ENCODE peak calls at places on chromosomes 5 and 9, in nine cellular contexts. One of them, this sample, is unnamed.

GRCh38 chr9:90219548-90220118 is 423.0 kb downstream of the DIRAS2 start:
- DNase-seq in neural progenitor cell: peak; percentile 76
- DNase-seq in OCI-LY7: peak; percentile 19
- DNase-seq in hepatocyte: peak; percentile 50
- DNase-seq in HCT116: no peak
- DNase-seq in SK-N-SH: no peak
- DNase-seq in GM23338: peak; percentile 75
- DNase-seq in PC-3: peak; percentile 3
- DNase-seq in MM.1S: peak; percentile 43
- DNase-seq in this sample: peak; percentile 0

GRCh38 chr5:172766287-172767104 is 4.5 kb downstream of the DUSP1 start:
- DNase-seq in neural progenitor cell: no peak
- DNase-seq in OCI-LY7: no peak
- DNase-seq in hepatocyte: peak; percentile 71
- DNase-seq in HCT116: no peak
- DNase-seq in SK-N-SH: no peak
- DNase-seq in GM23338: no peak
- DNase-seq in PC-3: peak; percentile 30
- DNase-seq in MM.1S: no peak
- DNase-seq in this sample: peak; percentile 91

GRCh38 chr5:145752947-145753346 is 82.2 kb downstream of the PRELID2 start:
- DNase-seq in neural progenitor cell: peak; percentile 23
- DNase-seq in OCI-LY7: no peak
- DNase-seq in hepatocyte: peak; percentile 14
- DNase-seq in HCT116: no peak
- DNase-seq in SK-N-SH: no peak
- DNase-seq in GM23338: no peak
- DNase-seq in PC-3: no peak
- DNase-seq in MM.1S: no peak
- DNase-seq in this sample: peak; percentile 60

GRCh38 chr5:172901788-172902496 is 57.3 kb upstream of the RPL26L1 start:
- DNase-seq in neural progenitor cell: no peak
- DNase-seq in OCI-LY7: no peak
- DNase-seq in hepatocyte: peak; percentile 63
- DNase-seq in HCT116: no peak
- DNase-seq in SK-N-SH: no peak
- DNase-seq in GM23338: peak; percentile 24
- DNase-seq in PC-3: peak; percentile 46
- DNase-seq in MM.1S: no peak
- DNase-seq in this sample: peak; percentile 74

GRCh38 chr9:92608221-92609141 is 61.5 kb downstream of the IPPK start:
- DNase-seq in neural progenitor cell: no peak
- DNase-seq in OCI-LY7: no peak
- DNase-seq in hepatocyte: no peak
- DNase-seq in HCT116: no peak
- DNase-seq in SK-N-SH: no peak
- DNase-seq in GM23338: no peak
- DNase-seq in PC-3: no peak
- DNase-seq in MM.1S: no peak
- DNase-seq in this sample: peak; percentile 67

GRCh38 chr5:81247441-81247972 is 14.4 kb downstream of the CKMT2 start:
- DNase-seq in neural progenitor cell: peak; percentile 53
- DNase-seq in OCI-LY7: no peak
- DNase-seq in hepatocyte: no peak
- DNase-seq in HCT116: peak; percentile 40
- DNase-seq in SK-N-SH: no peak
- DNase-seq in GM23338: no peak
- DNase-seq in PC-3: peak; percentile 14
- DNase-seq in MM.1S: no peak
- DNase-seq in this sample: peak; percentile 50

GRCh38 chr5:173451651-173452050 is 123.4 kb upstream of the STC2 start:
- DNase-seq in neural progenitor cell: no peak
- DNase-seq in OCI-LY7: no peak
- DNase-seq in hepatocyte: no peak
- DNase-seq in HCT116: no peak
- DNase-seq in SK-N-SH: no peak
- DNase-seq in GM23338: no peak
- DNase-seq in PC-3: no peak
- DNase-seq in MM.1S: no peak
- DNase-seq in this sample: peak; percentile 34

GRCh38 chr5:134086943-134087305 is 27.6 kb upstream of the TCF7 start:
- DNase-seq in neural progenitor cell: no peak
- DNase-seq in OCI-LY7: no peak
- DNase-seq in hepatocyte: no peak
- DNase-seq in HCT116: no peak
- DNase-seq in SK-N-SH: no peak
- DNase-seq in GM23338: no peak
- DNase-seq in PC-3: no peak
- DNase-seq in MM.1S: no peak
- DNase-seq in this sample: no peak

GRCh38 chr9:130243015-130243881 is 22.3 kb upstream of the HMCN2 start:
- DNase-seq in neural progenitor cell: peak; percentile 88
- DNase-seq in OCI-LY7: peak; percentile 82
- DNase-seq in hepatocyte: peak; percentile 86
- DNase-seq in HCT116: peak; percentile 47
- DNase-seq in SK-N-SH: peak; percentile 85
- DNase-seq in GM23338: peak; percentile 93
- DNase-seq in PC-3: peak; percentile 65
- DNase-seq in MM.1S: peak; percentile 48
- DNase-seq in this sample: peak; percentile 53

GRCh38 chr9:12640021-12640587 is 53.1 kb upstream of the TYRP1 start:
- DNase-seq in neural progenitor cell: peak; percentile 72
- DNase-seq in OCI-LY7: peak; percentile 28
- DNase-seq in hepatocyte: peak; percentile 72
- DNase-seq in HCT116: peak; percentile 26
- DNase-seq in SK-N-SH: peak; percentile 5
- DNase-seq in GM23338: peak; percentile 79
- DNase-seq in PC-3: peak; percentile 57
- DNase-seq in MM.1S: peak; percentile 51
- DNase-seq in this sample: peak; percentile 71

GRCh38 chr9:115264333-115264732 is 146.4 kb upstream of the TNC start:
- DNase-seq in neural progenitor cell: no peak
- DNase-seq in OCI-LY7: no peak
- DNase-seq in hepatocyte: no peak
- DNase-seq in HCT116: no peak
- DNase-seq in SK-N-SH: no peak
- DNase-seq in GM23338: no peak
- DNase-seq in PC-3: no peak
- DNase-seq in MM.1S: no peak
- DNase-seq in this sample: peak; percentile 60

GRCh38 chr5:178449163-178450060 is 140.8 kb downstream of the COL23A1 start:
- DNase-seq in neural progenitor cell: no peak
- DNase-seq in OCI-LY7: no peak
- DNase-seq in hepatocyte: no peak
- DNase-seq in HCT116: no peak
- DNase-seq in SK-N-SH: peak; percentile 89
- DNase-seq in GM23338: no peak
- DNase-seq in PC-3: no peak
- DNase-seq in MM.1S: no peak
- DNase-seq in this sample: no peak

GRCh38 chr5:93691997-93692396 is 49.4 kb downstream of the POU5F2 start:
- DNase-seq in neural progenitor cell: no peak
- DNase-seq in OCI-LY7: no peak
- DNase-seq in hepatocyte: no peak
- DNase-seq in HCT116: no peak
- DNase-seq in SK-N-SH: no peak
- DNase-seq in GM23338: no peak
- DNase-seq in PC-3: no peak
- DNase-seq in MM.1S: no peak
- DNase-seq in this sample: no peak

GRCh38 chr9:96514108-96514824 is 64.3 kb downstream of the HABP4 start:
- DNase-seq in neural progenitor cell: no peak
- DNase-seq in OCI-LY7: no peak
- DNase-seq in hepatocyte: no peak
- DNase-seq in HCT116: no peak
- DNase-seq in SK-N-SH: no peak
- DNase-seq in GM23338: no peak
- DNase-seq in PC-3: no peak
- DNase-seq in MM.1S: no peak
- DNase-seq in this sample: peak; percentile 93
- TF ChIP-seq EZH2phosphoT487 in neural progenitor cell: no peak
- TF ChIP-seq EZH2phosphoT487 in OCI-LY7: no peak
- TF ChIP-seq EZH2phosphoT487 in hepatocyte: no peak
- TF ChIP-seq EZH2phosphoT487 in HCT116: no peak
- TF ChIP-seq EZH2phosphoT487 in SK-N-SH: no peak
- TF ChIP-seq EZH2phosphoT487 in GM23338: no peak
- TF ChIP-seq EZH2phosphoT487 in PC-3: no peak
- TF ChIP-seq EZH2phosphoT487 in MM.1S: no peak
- TF ChIP-seq EZH2phosphoT487 in this sample: no peak

GRCh38 chr9:35948901-35949318 is 9.0 kb downstream of the OR2S2 start:
- DNase-seq in neural progenitor cell: no peak
- DNase-seq in OCI-LY7: no peak
- DNase-seq in hepatocyte: no peak
- DNase-seq in HCT116: no peak
- DNase-seq in SK-N-SH: no peak
- DNase-seq in GM23338: peak; percentile 56
- DNase-seq in PC-3: peak; percentile 7
- DNase-seq in MM.1S: no peak
- DNase-seq in this sample: no peak

GRCh38 chr9:35948451-35948850 is 9.5 kb downstream of the OR2S2 start:
- DNase-seq in neural progenitor cell: no peak
- DNase-seq in OCI-LY7: no peak
- DNase-seq in hepatocyte: no peak
- DNase-seq in HCT116: no peak
- DNase-seq in SK-N-SH: no peak
- DNase-seq in GM23338: no peak
- DNase-seq in PC-3: no peak
- DNase-seq in MM.1S: no peak
- DNase-seq in this sample: no peak

GRCh38 chr9:35954942-35955546 is 2.9 kb downstream of the OR2S2 start:
- DNase-seq in neural progenitor cell: peak; percentile 78
- DNase-seq in OCI-LY7: peak; percentile 78
- DNase-seq in hepatocyte: peak; percentile 85
- DNase-seq in HCT116: peak; percentile 67
- DNase-seq in SK-N-SH: peak; percentile 65
- DNase-seq in GM23338: peak; percentile 87
- DNase-seq in PC-3: peak; percentile 79
- DNase-seq in MM.1S: peak; percentile 77
- DNase-seq in this sample: peak; percentile 83

GRCh38 chr9:35952526-35953191 is 5.3 kb downstream of the OR2S2 start:
- DNase-seq in neural progenitor cell: no peak
- DNase-seq in OCI-LY7: no peak
- DNase-seq in hepatocyte: no peak
- DNase-seq in HCT116: no peak
- DNase-seq in SK-N-SH: no peak
- DNase-seq in GM23338: no peak
- DNase-seq in PC-3: no peak
- DNase-seq in MM.1S: no peak
- DNase-seq in this sample: no peak

DNA sequence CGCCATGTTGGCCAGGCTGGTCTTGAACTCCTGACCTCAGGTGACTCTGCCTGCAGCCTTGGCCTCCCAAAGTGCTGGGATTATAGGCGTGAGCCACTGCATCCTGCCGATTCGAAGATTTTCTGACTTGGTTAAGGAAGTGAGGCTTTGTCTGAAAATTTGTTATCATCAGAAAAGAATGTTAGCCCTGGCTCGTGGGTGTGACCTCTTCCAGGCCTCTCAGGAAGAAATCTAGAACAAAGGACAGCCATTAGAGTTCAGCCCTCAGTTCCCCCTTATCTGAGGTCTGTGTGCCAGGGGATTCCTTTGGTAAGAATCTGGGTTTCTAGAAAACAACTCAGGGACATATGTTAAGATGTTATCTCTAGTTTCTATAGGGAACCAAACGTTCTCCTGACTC is 6.2 kb downstream of the OR2S2 start:
- DNase-seq in neural progenitor cell: no peak
- DNase-seq in OCI-LY7: no peak
- DNase-seq in hepatocyte: no peak
- DNase-seq in HCT116: no peak
- DNase-seq in SK-N-SH: no peak
- DNase-seq in GM23338: no peak
- DNase-seq in PC-3: peak; percentile 53
- DNase-seq in MM.1S: no peak
- DNase-seq in this sample: peak; percentile 76
- H2AFZ ChIP-seq in neural progenitor cell: no peak overlapping the region
- H2AFZ ChIP-seq in OCI-LY7: no peak overlapping the region
- H2AFZ ChIP-seq in hepatocyte: no peak overlapping the region
- H2AFZ ChIP-seq in HCT116: peak overlapping the region; percentile 64
- H2AFZ ChIP-seq in SK-N-SH: peak overlapping the region; percentile 69
- H2AFZ ChIP-seq in GM23338: no peak overlapping the region
- H2AFZ ChIP-seq in PC-3: peak overlapping the region; percentile 55
- H2AFZ ChIP-seq in MM.1S: no peak overlapping the region
- H2AFZ ChIP-seq in this sample: peak overlapping the region; percentile 57

DNA sequence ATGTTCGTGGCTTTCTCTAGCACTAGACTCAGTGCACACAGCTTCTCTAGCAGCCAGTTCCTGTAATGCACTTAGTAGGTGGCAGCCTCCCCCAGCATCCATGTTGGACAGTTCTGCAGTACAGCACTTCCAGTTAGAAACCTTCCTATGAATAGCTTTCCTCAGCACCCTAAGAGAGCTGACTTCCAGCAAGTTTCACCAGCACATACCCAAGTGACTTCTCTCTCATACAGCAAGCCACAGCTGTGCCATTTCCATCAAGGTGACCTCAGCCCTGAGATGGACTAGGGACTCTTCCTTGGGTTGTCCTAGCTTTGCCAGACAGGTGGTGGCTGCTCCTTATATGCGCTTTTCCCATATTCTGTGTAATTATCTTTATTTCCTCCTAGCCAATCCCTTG is 60.4 kb downstream of the PJA2 start:
- DNase-seq in neural progenitor cell: no peak
- DNase-seq in OCI-LY7: no peak
- DNase-seq in hepatocyte: no peak
- DNase-seq in HCT116: no peak
- DNase-seq in SK-N-SH: no peak
- DNase-seq in GM23338: no peak
- DNase-seq in PC-3: no peak
- DNase-seq in MM.1S: no peak
- DNase-seq in this sample: no peak
- H3K4me1 ChIP-seq in neural progenitor cell: no peaks in the 10 kb centered on the region
- H3K4me1 ChIP-seq in OCI-LY7: no peaks in the 10 kb centered on the region
- H3K4me1 ChIP-seq in hepatocyte: no peaks in the 10 kb centered on the region
- H3K4me1 ChIP-seq in HCT116: no peaks in the 10 kb centered on the region
- H3K4me1 ChIP-seq in SK-N-SH: peaks cover 4% of the 10 kb centered on the region
- H3K4me1 ChIP-seq in GM23338: no peaks in the 10 kb centered on the region
- H3K4me1 ChIP-seq in PC-3: no peaks in the 10 kb centered on the region
- H3K4me1 ChIP-seq in MM.1S: no peaks in the 10 kb centered on the region
- H3K4me1 ChIP-seq in this sample: no peaks in the 10 kb centered on the region

GRCh38 chr5:27034531-27034930 is 3.9 kb downstream of the CDH9 start:
- DNase-seq in neural progenitor cell: no peak
- DNase-seq in OCI-LY7: no peak
- DNase-seq in hepatocyte: no peak
- DNase-seq in HCT116: no peak
- DNase-seq in SK-N-SH: no peak
- DNase-seq in GM23338: no peak
- DNase-seq in PC-3: no peak
- DNase-seq in MM.1S: no peak
- DNase-seq in this sample: no peak

GRCh38 chr5:27041372-27041771 is 3.0 kb upstream of the CDH9 start:
- DNase-seq in neural progenitor cell: peak; percentile 69
- DNase-seq in OCI-LY7: no peak
- DNase-seq in hepatocyte: no peak
- DNase-seq in HCT116: no peak
- DNase-seq in SK-N-SH: no peak
- DNase-seq in GM23338: no peak
- DNase-seq in PC-3: no peak
- DNase-seq in MM.1S: no peak
- DNase-seq in this sample: no peak

DNA sequence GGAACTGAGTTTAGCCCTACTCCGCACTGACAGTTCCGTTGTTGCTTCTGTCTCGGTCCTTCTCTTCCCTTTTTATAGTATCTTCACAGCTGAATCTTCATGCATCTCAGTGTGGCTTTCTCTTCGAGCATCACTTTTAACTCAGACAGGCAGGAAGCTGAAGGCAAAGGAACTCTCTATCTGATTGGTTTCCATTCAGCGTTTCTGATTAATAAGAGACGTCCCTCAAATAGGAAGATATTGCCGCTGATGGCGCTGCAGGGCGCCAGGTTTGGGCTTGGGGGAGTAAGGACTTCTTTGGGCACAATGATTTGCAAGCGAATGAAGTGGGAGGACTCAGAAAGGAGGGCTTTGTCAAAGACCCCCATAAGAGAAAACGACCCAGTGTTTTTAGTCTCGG is at the start of gene CDH9:
- DNase-seq in neural progenitor cell: peak; percentile 53
- DNase-seq in OCI-LY7: no peak
- DNase-seq in hepatocyte: no peak
- DNase-seq in HCT116: no peak
- DNase-seq in SK-N-SH: no peak
- DNase-seq in GM23338: peak; percentile 51
- DNase-seq in PC-3: no peak
- DNase-seq in MM.1S: no peak
- DNase-seq in this sample: no peak
- TF ChIP-seq EZH2phosphoT487 in neural progenitor cell: no peak
- TF ChIP-seq EZH2phosphoT487 in OCI-LY7: no peak
- TF ChIP-seq EZH2phosphoT487 in hepatocyte: no peak
- TF ChIP-seq EZH2phosphoT487 in HCT116: no peak
- TF ChIP-seq EZH2phosphoT487 in SK-N-SH: no peak
- TF ChIP-seq EZH2phosphoT487 in GM23338: no peak
- TF ChIP-seq EZH2phosphoT487 in PC-3: no peak
- TF ChIP-seq EZH2phosphoT487 in MM.1S: no peak
- TF ChIP-seq EZH2phosphoT487 in this sample: no peak